ENCODE peak calls at places on chromosome 13, in seven cellular contexts. One of them, this sample, is unnamed.

GRCh38 chr13:49112782-49113525 is 107.2 kb upstream of the MLNR start:
- DNase-seq in esophagus squamous epithelium: no peak
- DNase-seq in IMR-90: peak; percentile 4
- DNase-seq in Peyer's patch: no peak
- DNase-seq in adrenal gland: no peak
- DNase-seq in A549: no peak
- DNase-seq in breast epithelium: no peak
- DNase-seq in this sample: no peak

GRCh38 chr13:48220592-48221300 is 12.3 kb upstream of the ITM2B start:
- DNase-seq in Peyer's patch: no peak
- DNase-seq in adrenal gland: no peak
- DNase-seq in A549: no peak
- DNase-seq in IMR-90: no peak
- DNase-seq in breast epithelium: no peak
- DNase-seq in esophagus squamous epithelium: no peak
- DNase-seq in this sample: no peak

GRCh38 chr13:78610381-78610883 is 7.1 kb upstream of the POU4F1 start:
- DNase-seq in IMR-90: peak; percentile 49
- DNase-seq in Peyer's patch: no peak
- DNase-seq in esophagus squamous epithelium: no peak
- DNase-seq in breast epithelium: no peak
- DNase-seq in adrenal gland: no peak
- DNase-seq in A549: no peak
- DNase-seq in this sample: no peak

GRCh38 chr13:66534561-66534960 is 695.6 kb downstream of the PCDH9 start:
- DNase-seq in esophagus squamous epithelium: no peak
- DNase-seq in A549: no peak
- DNase-seq in Peyer's patch: no peak
- DNase-seq in breast epithelium: no peak
- DNase-seq in IMR-90: peak; percentile 80
- DNase-seq in adrenal gland: no peak
- DNase-seq in this sample: no peak

GRCh38 chr13:101309014-101309619 is 107.2 kb downstream of the NALCN start:
- DNase-seq in A549: no peak
- DNase-seq in esophagus squamous epithelium: no peak
- DNase-seq in adrenal gland: no peak
- DNase-seq in IMR-90: peak; percentile 46
- DNase-seq in breast epithelium: no peak
- DNase-seq in Peyer's patch: no peak
- DNase-seq in this sample: no peak

GRCh38 chr13:31046711-31047279 is 114.3 kb downstream of the TEX26 start:
- DNase-seq in A549: no peak
- DNase-seq in esophagus squamous epithelium: no peak
- DNase-seq in Peyer's patch: no peak
- DNase-seq in adrenal gland: no peak
- DNase-seq in IMR-90: peak; percentile 68
- DNase-seq in breast epithelium: no peak
- DNase-seq in this sample: no peak

GRCh38 chr13:27920677-27921420 is 1.0 kb downstream of the PDX1 start:
- DNase-seq in breast epithelium: no peak
- DNase-seq in esophagus squamous epithelium: no peak
- DNase-seq in IMR-90: peak; percentile 6
- DNase-seq in adrenal gland: no peak
- DNase-seq in Peyer's patch: no peak
- DNase-seq in A549: peak; percentile 6
- DNase-seq in this sample: no peak

GRCh38 chr13:46562152-46562551 is 9.2 kb downstream of the LRCH1 start:
- DNase-seq in A549: no peak
- DNase-seq in Peyer's patch: no peak
- DNase-seq in esophagus squamous epithelium: no peak
- DNase-seq in adrenal gland: no peak
- DNase-seq in breast epithelium: no peak
- DNase-seq in IMR-90: no peak
- DNase-seq in this sample: no peak

GRCh38 chr13:30997697-30998547 is 65.5 kb downstream of the TEX26 start:
- DNase-seq in A549: no peak
- DNase-seq in IMR-90: no peak
- DNase-seq in adrenal gland: peak; percentile 25
- DNase-seq in Peyer's patch: no peak
- DNase-seq in breast epithelium: no peak
- DNase-seq in esophagus squamous epithelium: no peak
- DNase-seq in this sample: no peak

GRCh38 chr13:36965767-36966166 is 33.4 kb downstream of the ALG5 start:
- DNase-seq in IMR-90: peak; percentile 90
- DNase-seq in esophagus squamous epithelium: no peak
- DNase-seq in adrenal gland: no peak
- DNase-seq in Peyer's patch: no peak
- DNase-seq in A549: no peak
- DNase-seq in breast epithelium: no peak
- DNase-seq in this sample: peak; percentile 26

GRCh38 chr13:75787249-75787940 is 151.3 kb downstream of the LMO7 start:
- DNase-seq in esophagus squamous epithelium: no peak
- DNase-seq in breast epithelium: no peak
- DNase-seq in A549: peak; percentile 10
- DNase-seq in IMR-90: peak; percentile 79
- DNase-seq in adrenal gland: no peak
- DNase-seq in Peyer's patch: no peak
- DNase-seq in this sample: no peak

GRCh38 chr13:54633461-54633860 is 1604.8 kb downstream of the OLFM4 start:
- DNase-seq in A549: no peak
- DNase-seq in breast epithelium: no peak
- DNase-seq in IMR-90: no peak
- DNase-seq in Peyer's patch: no peak
- DNase-seq in adrenal gland: no peak
- DNase-seq in esophagus squamous epithelium: no peak
- DNase-seq in this sample: no peak

GRCh38 chr13:93729383-93729782 is 502.8 kb downstream of the GPC6 start:
- DNase-seq in IMR-90: no peak
- DNase-seq in breast epithelium: no peak
- DNase-seq in esophagus squamous epithelium: no peak
- DNase-seq in adrenal gland: no peak
- DNase-seq in A549: no peak
- DNase-seq in Peyer's patch: no peak
- DNase-seq in this sample: no peak

GRCh38 chr13:102405499-102406079 is 3.7 kb upstream of the FGF14 start:
- DNase-seq in A549: no peak
- DNase-seq in breast epithelium: no peak
- DNase-seq in esophagus squamous epithelium: no peak
- DNase-seq in IMR-90: peak; percentile 12
- DNase-seq in Peyer's patch: no peak
- DNase-seq in adrenal gland: no peak
- DNase-seq in this sample: no peak

GRCh38 chr13:36130542-36131214 is 504 bp downstream of the DCLK1 start:
- DNase-seq in IMR-90: no peak
- DNase-seq in Peyer's patch: no peak
- DNase-seq in A549: no peak
- DNase-seq in esophagus squamous epithelium: no peak
- DNase-seq in breast epithelium: no peak
- DNase-seq in adrenal gland: peak; percentile 11
- DNase-seq in this sample: no peak

GRCh38 chr13:39244561-39245230 is 206.4 kb downstream of the NHLRC3 start:
- DNase-seq in adrenal gland: no peak
- DNase-seq in breast epithelium: no peak
- DNase-seq in Peyer's patch: no peak
- DNase-seq in A549: no peak
- DNase-seq in IMR-90: no peak
- DNase-seq in esophagus squamous epithelium: no peak
- DNase-seq in this sample: no peak

GRCh38 chr13:52738719-52739467 is 727 bp downstream of the CNMD start:
- DNase-seq in breast epithelium: no peak
- DNase-seq in IMR-90: no peak
- DNase-seq in Peyer's patch: no peak
- DNase-seq in adrenal gland: no peak
- DNase-seq in A549: no peak
- DNase-seq in esophagus squamous epithelium: no peak
- DNase-seq in this sample: no peak

GRCh38 chr13:20191902-20192469 is 752 bp downstream of the GJB2 start:
- DNase-seq in adrenal gland: no peak
- DNase-seq in A549: peak; percentile 16
- DNase-seq in Peyer's patch: no peak
- DNase-seq in esophagus squamous epithelium: no peak
- DNase-seq in breast epithelium: no peak
- DNase-seq in IMR-90: no peak
- DNase-seq in this sample: no peak

GRCh38 chr13:33128134-33128533 is 111.9 kb downstream of the KL start:
- DNase-seq in esophagus squamous epithelium: no peak
- DNase-seq in A549: no peak
- DNase-seq in IMR-90: no peak
- DNase-seq in Peyer's patch: no peak
- DNase-seq in breast epithelium: no peak
- DNase-seq in adrenal gland: no peak
- DNase-seq in this sample: no peak

DNA sequence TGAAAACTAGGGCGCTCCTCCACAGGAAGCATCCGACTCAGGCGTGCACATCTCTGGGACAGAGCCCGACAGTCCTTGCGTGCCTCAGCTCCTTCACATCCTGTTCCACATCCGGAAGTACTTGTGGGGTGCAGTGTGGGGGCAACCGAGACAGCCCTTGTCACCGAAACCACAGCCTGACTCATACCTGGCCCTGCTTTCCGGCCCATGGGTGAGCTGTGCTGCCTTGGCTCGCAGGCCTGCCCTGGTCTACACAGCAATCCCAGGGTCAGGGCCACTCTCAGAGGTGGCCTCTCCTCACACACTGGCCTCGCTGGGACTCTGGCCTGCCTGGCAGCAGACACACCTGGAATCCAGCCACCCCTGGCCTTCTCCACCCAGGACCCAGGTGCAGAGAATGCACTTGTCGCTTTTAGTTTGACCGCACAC is 100.4 kb downstream of the STK24 start:
- DNase-seq in A549: no peak
- DNase-seq in esophagus squamous epithelium: no peak
- DNase-seq in adrenal gland: peak; percentile 50
- DNase-seq in breast epithelium: no peak
- DNase-seq in IMR-90: peak; percentile 92
- DNase-seq in Peyer's patch: peak; percentile 89
- DNase-seq in this sample: peak; percentile 98
- TF ChIP-seq POLR2A in A549: no peak
- TF ChIP-seq POLR2A in esophagus squamous epithelium: no peak
- TF ChIP-seq POLR2A in adrenal gland: no peak
- TF ChIP-seq POLR2A in breast epithelium: no peak
- TF ChIP-seq POLR2A in IMR-90: no peak
- TF ChIP-seq POLR2A in Peyer's patch: no peak
- TF ChIP-seq POLR2A in this sample: no peak

DNA sequence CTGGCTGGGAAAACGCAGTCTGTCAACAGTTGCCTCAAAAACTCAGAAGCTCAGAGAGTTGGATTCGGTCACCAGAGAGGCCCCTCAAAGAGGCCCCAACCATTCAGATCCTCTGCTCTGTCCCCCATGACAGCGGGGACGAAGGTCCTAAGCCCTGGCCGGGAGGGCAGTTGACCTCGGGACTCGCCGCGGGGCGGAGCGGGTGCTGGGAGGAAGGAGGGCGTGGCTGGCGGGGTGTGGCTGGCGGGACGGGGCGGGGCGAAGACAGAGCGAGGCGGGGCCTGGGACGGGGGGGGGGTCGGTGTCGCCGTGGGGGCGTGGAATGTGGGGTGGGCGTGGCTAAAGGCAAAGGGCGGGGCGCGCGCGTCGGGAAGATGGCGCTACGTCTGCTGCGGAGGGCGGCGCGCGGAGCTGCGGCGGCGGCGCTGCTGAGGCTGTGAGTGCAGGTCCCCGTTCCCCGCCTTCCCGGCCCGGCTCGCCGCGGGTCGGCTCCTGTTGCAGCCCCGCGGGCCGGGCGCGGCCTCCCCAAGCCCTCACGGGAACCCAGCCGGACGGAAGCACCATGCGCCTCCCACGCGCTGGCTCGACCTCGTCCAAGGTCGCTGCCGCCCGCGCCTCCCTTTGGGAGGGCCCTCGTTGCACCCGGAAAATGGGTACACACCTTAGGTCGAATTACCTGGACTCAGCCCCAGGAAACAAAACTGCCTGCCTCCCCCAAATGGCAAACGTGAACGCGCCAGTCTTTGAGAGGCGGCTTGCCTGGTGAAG is 105.2 kb downstream of the TM9SF2 start:
- DNase-seq in A549: peak; percentile 83
- DNase-seq in IMR-90: peak; percentile 71
- DNase-seq in esophagus squamous epithelium: peak; percentile 61
- DNase-seq in adrenal gland: peak; percentile 91
- DNase-seq in Peyer's patch: peak; percentile 91
- DNase-seq in breast epithelium: peak; percentile 91
- DNase-seq in this sample: peak; percentile 93
- TF ChIP-seq POLR2A in A549: peak; percentile 87
- TF ChIP-seq POLR2A in IMR-90: no peak
- TF ChIP-seq POLR2A in esophagus squamous epithelium: no peak
- TF ChIP-seq POLR2A in adrenal gland: peak; percentile 26
- TF ChIP-seq POLR2A in Peyer's patch: peak; percentile 82
- TF ChIP-seq POLR2A in breast epithelium: no peak
- TF ChIP-seq POLR2A in this sample: peak; percentile 82

DNA sequence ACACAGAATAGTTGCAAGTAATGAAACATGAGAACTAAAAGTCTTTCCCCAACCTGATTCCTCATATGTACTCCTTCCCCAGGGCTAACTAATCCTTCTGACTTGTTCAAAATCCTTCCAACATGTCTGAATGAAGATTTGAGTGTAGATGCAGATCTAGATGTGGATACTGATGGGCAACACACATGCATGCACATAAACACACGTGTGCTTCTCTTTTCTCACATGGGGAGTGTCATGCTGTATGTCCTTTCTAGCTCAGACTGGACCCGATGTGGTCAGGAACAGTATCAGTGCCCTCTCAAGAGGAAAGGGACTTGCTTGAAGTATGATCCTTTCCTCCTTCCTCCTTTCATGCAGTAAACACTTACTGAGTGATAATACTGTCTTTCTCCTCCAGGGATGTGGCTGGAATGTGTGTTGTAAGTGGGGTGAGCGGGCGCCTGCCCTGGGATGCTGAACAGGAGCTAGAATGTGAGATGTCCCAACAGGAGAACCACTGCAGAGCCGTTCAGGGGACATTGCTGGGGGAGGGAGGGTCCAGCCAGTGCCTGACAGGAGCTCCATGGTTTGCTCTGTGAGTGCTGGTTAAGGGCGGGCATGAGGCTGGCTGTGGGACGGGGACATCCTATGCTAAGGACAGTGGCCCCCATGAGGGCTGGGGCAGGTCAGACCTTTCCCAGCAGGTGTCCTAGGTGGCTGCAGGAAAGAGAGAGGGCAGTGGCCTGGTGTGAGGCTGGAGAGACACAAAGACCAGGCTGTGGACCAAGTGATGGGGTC is 146.9 kb downstream of the TEX29 start:
- DNase-seq in IMR-90: no peak
- DNase-seq in adrenal gland: no peak
- DNase-seq in esophagus squamous epithelium: no peak
- DNase-seq in Peyer's patch: no peak
- DNase-seq in breast epithelium: no peak
- DNase-seq in A549: no peak
- DNase-seq in this sample: no peak
- TF ChIP-seq POLR2A in IMR-90: no peak
- TF ChIP-seq POLR2A in adrenal gland: no peak
- TF ChIP-seq POLR2A in esophagus squamous epithelium: no peak
- TF ChIP-seq POLR2A in Peyer's patch: no peak
- TF ChIP-seq POLR2A in breast epithelium: no peak
- TF ChIP-seq POLR2A in A549: no peak
- TF ChIP-seq POLR2A in this sample: no peak

GRCh38 chr13:56869671-56870070 is 271.0 kb upstream of the PRR20A start:
- DNase-seq in Peyer's patch: no peak
- DNase-seq in breast epithelium: no peak
- DNase-seq in adrenal gland: no peak
- DNase-seq in A549: no peak
- DNase-seq in esophagus squamous epithelium: no peak
- DNase-seq in IMR-90: no peak
- DNase-seq in this sample: no peak

GRCh38 chr13:56861472-56861871 is 279.2 kb upstream of the PRR20A start:
- DNase-seq in esophagus squamous epithelium: no peak
- DNase-seq in Peyer's patch: no peak
- DNase-seq in adrenal gland: no peak
- DNase-seq in breast epithelium: no peak
- DNase-seq in A549: no peak
- DNase-seq in IMR-90: no peak
- DNase-seq in this sample: no peak

GRCh38 chr13:56864451-56864850 is 276.3 kb upstream of the PRR20A start:
- DNase-seq in A549: no peak
- DNase-seq in esophagus squamous epithelium: no peak
- DNase-seq in adrenal gland: no peak
- DNase-seq in IMR-90: no peak
- DNase-seq in Peyer's patch: no peak
- DNase-seq in breast epithelium: no peak
- DNase-seq in this sample: no peak
- TF ChIP-seq POLR2A in A549: no peak
- TF ChIP-seq POLR2A in esophagus squamous epithelium: no peak
- TF ChIP-seq POLR2A in adrenal gland: no peak
- TF ChIP-seq POLR2A in IMR-90: no peak
- TF ChIP-seq POLR2A in Peyer's patch: no peak
- TF ChIP-seq POLR2A in breast epithelium: no peak
- TF ChIP-seq POLR2A in this sample: no peak

This sample was measured in H54.